ENCODE peak calls at places on chromosomes 6 and 20, in seven cellular contexts. One of them, this sample, is unnamed. For H3K4me1, the result is how much of the 10 kb centered on the place peaks cover.

GRCh38 chr6:141264101-141264500 is 868.6 kb upstream of the GJE1 start:
- DNase-seq in pancreas: no peak
- DNase-seq in right lobe of liver: no peak
- DNase-seq in ascending aorta: no peak
- DNase-seq in heart right ventricle: no peak
- DNase-seq in H1: no peak
- DNase-seq in neuronal stem cell: no peak
- DNase-seq in this sample: no peak

GRCh38 chr6:3849681-3850450 is 693 bp downstream of the FAM50B start:
- DNase-seq in ascending aorta: no peak
- DNase-seq in neuronal stem cell: no peak
- DNase-seq in H1: peak
- DNase-seq in pancreas: peak
- DNase-seq in heart right ventricle: no peak
- DNase-seq in right lobe of liver: peak
- DNase-seq in this sample: peak

GRCh38 chr6:41226752-41227151 is 1.4 kb upstream of the TREML4 start:
- DNase-seq in neuronal stem cell: no peak
- DNase-seq in pancreas: no peak
- DNase-seq in heart right ventricle: no peak
- DNase-seq in right lobe of liver: no peak
- DNase-seq in ascending aorta: no peak
- DNase-seq in H1: no peak
- DNase-seq in this sample: no peak

GRCh38 chr6:25637946-25638345 is 14.1 kb upstream of the SCGN start:
- DNase-seq in neuronal stem cell: no peak
- DNase-seq in right lobe of liver: no peak
- DNase-seq in H1: peak
- DNase-seq in heart right ventricle: no peak
- DNase-seq in pancreas: peak
- DNase-seq in ascending aorta: no peak
- DNase-seq in this sample: no peak

GRCh38 chr6:157717266-157717870 is 105.7 kb upstream of the SNX9 start:
- DNase-seq in H1: no peak
- DNase-seq in neuronal stem cell: no peak
- DNase-seq in right lobe of liver: no peak
- DNase-seq in ascending aorta: no peak
- DNase-seq in heart right ventricle: no peak
- DNase-seq in pancreas: no peak
- DNase-seq in this sample: no peak

GRCh38 chr6:169791721-169792131 is 40.3 kb downstream of the ERMARD start:
- DNase-seq in right lobe of liver: no peak
- DNase-seq in pancreas: no peak
- DNase-seq in ascending aorta: no peak
- DNase-seq in H1: peak
- DNase-seq in heart right ventricle: no peak
- DNase-seq in neuronal stem cell: no peak
- DNase-seq in this sample: no peak

GRCh38 chr20:47144463-47144862 is 212.0 kb downstream of the ZMYND8 start:
- DNase-seq in heart right ventricle: no peak
- DNase-seq in right lobe of liver: no peak
- DNase-seq in ascending aorta: no peak
- DNase-seq in pancreas: no peak
- DNase-seq in H1: no peak
- DNase-seq in neuronal stem cell: no peak
- DNase-seq in this sample: no peak

GRCh38 chr6:101761124-101761601 is 367.7 kb downstream of the GRIK2 start:
- DNase-seq in pancreas: no peak
- DNase-seq in right lobe of liver: no peak
- DNase-seq in heart right ventricle: no peak
- DNase-seq in H1: no peak
- DNase-seq in neuronal stem cell: no peak
- DNase-seq in ascending aorta: no peak
- DNase-seq in this sample: no peak

GRCh38 chr6:91761621-91762020 is 1174.7 kb upstream of the MAP3K7 start:
- DNase-seq in H1: no peak
- DNase-seq in neuronal stem cell: no peak
- DNase-seq in heart right ventricle: no peak
- DNase-seq in pancreas: no peak
- DNase-seq in ascending aorta: no peak
- DNase-seq in right lobe of liver: no peak
- DNase-seq in this sample: no peak

DNA sequence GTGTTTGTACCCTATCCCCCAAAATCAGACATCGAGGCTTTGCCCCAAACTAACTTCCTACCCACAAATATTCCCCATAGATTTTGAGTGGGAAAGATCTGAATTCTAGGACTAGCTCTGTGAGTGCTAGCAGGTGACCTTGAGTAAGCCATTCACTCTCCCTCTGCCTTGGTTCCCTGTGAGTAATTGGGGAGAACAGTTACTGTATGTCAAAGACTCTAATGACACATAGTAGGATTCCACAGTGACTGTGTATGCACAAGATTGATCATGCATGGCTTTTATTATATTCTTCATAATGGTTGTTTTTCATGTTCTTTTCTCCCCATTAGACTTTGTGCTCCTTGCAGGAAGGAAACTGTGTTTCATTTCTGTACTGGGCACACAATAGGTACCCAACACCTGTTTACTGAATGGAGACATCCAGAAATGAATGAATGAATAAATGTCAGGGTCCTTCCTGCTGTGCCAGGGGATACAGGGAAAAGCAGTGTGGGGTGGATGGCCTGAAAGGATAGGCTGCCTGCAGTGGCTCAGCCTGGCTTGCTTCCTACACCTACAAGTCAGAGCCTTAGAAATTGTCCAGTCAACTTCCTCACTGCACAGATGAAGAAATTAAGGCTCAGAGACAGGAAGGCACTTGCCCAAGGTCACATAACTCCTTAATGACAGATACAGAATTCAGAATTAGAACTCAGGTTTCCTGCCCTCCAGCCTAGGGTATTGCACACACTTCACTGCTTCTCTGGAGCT is 906 bp upstream of the TMEM151B start:
- DNase-seq in neuronal stem cell: no peak
- DNase-seq in heart right ventricle: no peak
- DNase-seq in right lobe of liver: no peak
- DNase-seq in H1: no peak
- DNase-seq in pancreas: no peak
- DNase-seq in ascending aorta: no peak
- DNase-seq in this sample: no peak
- H3K4me1 ChIP-seq in neuronal stem cell: under half
- H3K4me1 ChIP-seq in heart right ventricle: under half
- H3K4me1 ChIP-seq in right lobe of liver: under half
- H3K4me1 ChIP-seq in H1: under half
- H3K4me1 ChIP-seq in pancreas: under half
- H3K4me1 ChIP-seq in ascending aorta: under half
- H3K4me1 ChIP-seq in this sample: under half

GRCh38 chr20:17664025-17664638 is 17.9 kb downstream of the RRBP1 start:
- DNase-seq in pancreas: peak
- DNase-seq in heart right ventricle: no peak
- DNase-seq in neuronal stem cell: no peak
- DNase-seq in H1: no peak
- DNase-seq in ascending aorta: no peak
- DNase-seq in right lobe of liver: no peak
- DNase-seq in this sample: no peak
- H3K4me1 ChIP-seq in pancreas: half or more
- H3K4me1 ChIP-seq in heart right ventricle: under half
- H3K4me1 ChIP-seq in neuronal stem cell: under half
- H3K4me1 ChIP-seq in H1: under half
- H3K4me1 ChIP-seq in ascending aorta: under half
- H3K4me1 ChIP-seq in right lobe of liver: under half
- H3K4me1 ChIP-seq in this sample: under half

GRCh38 chr20:45780159-45780558 is 11.5 kb downstream of the WFDC3 start:
- DNase-seq in heart right ventricle: no peak
- DNase-seq in right lobe of liver: no peak
- DNase-seq in pancreas: no peak
- DNase-seq in ascending aorta: no peak
- DNase-seq in neuronal stem cell: no peak
- DNase-seq in H1: no peak
- DNase-seq in this sample: no peak
- H3K4me1 ChIP-seq in heart right ventricle: under half
- H3K4me1 ChIP-seq in right lobe of liver: under half
- H3K4me1 ChIP-seq in pancreas: under half
- H3K4me1 ChIP-seq in ascending aorta: under half
- H3K4me1 ChIP-seq in neuronal stem cell: under half
- H3K4me1 ChIP-seq in H1: under half
- H3K4me1 ChIP-seq in this sample: under half

GRCh38 chr20:33640287-33640686 is 21.8 kb upstream of the C20orf144 start:
- DNase-seq in H1: no peak
- DNase-seq in heart right ventricle: no peak
- DNase-seq in ascending aorta: no peak
- DNase-seq in right lobe of liver: no peak
- DNase-seq in pancreas: no peak
- DNase-seq in neuronal stem cell: no peak
- DNase-seq in this sample: no peak
- H3K4me1 ChIP-seq in H1: under half
- H3K4me1 ChIP-seq in heart right ventricle: under half
- H3K4me1 ChIP-seq in ascending aorta: under half
- H3K4me1 ChIP-seq in right lobe of liver: under half
- H3K4me1 ChIP-seq in pancreas: under half
- H3K4me1 ChIP-seq in neuronal stem cell: under half
- H3K4me1 ChIP-seq in this sample: under half

DNA sequence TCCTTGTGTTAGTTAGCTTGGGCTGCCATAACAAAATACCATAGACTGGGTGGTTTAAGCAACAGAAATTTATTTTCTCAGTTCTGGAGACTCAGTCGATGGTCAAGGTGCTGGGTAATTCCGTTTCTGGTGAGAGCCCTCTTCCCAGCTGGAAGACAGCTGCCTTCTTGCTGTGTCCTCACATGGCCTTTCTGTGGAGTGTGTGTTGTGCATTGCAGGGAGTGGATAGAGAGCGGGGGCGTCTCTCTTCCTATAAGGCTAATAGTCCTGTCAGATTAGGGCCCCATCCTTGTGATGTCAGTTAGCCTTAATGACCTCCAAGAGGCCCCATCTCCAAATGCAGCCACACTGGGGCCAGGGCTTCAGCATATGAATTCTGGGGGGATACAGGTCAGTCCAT is 19.2 kb downstream of the CHMP4B start:
- DNase-seq in heart right ventricle: no peak
- DNase-seq in pancreas: no peak
- DNase-seq in neuronal stem cell: no peak
- DNase-seq in right lobe of liver: no peak
- DNase-seq in H1: no peak
- DNase-seq in ascending aorta: no peak
- DNase-seq in this sample: no peak
- H3K4me1 ChIP-seq in heart right ventricle: half or more
- H3K4me1 ChIP-seq in pancreas: half or more
- H3K4me1 ChIP-seq in neuronal stem cell: under half
- H3K4me1 ChIP-seq in right lobe of liver: under half
- H3K4me1 ChIP-seq in H1: under half
- H3K4me1 ChIP-seq in ascending aorta: under half
- H3K4me1 ChIP-seq in this sample: under half

GRCh38 chr20:51750770-51751388 is 17.3 kb downstream of the ATP9A start:
- DNase-seq in pancreas: no peak
- DNase-seq in H1: no peak
- DNase-seq in neuronal stem cell: no peak
- DNase-seq in ascending aorta: no peak
- DNase-seq in right lobe of liver: no peak
- DNase-seq in heart right ventricle: no peak
- DNase-seq in this sample: no peak

GRCh38 chr20:51749674-51750036 is 18.5 kb downstream of the ATP9A start:
- DNase-seq in heart right ventricle: no peak
- DNase-seq in neuronal stem cell: no peak
- DNase-seq in pancreas: no peak
- DNase-seq in H1: no peak
- DNase-seq in right lobe of liver: no peak
- DNase-seq in ascending aorta: no peak
- DNase-seq in this sample: no peak

GRCh38 chr20:51756653-51757052 is 11.5 kb downstream of the ATP9A start:
- DNase-seq in neuronal stem cell: no peak
- DNase-seq in pancreas: no peak
- DNase-seq in ascending aorta: no peak
- DNase-seq in H1: no peak
- DNase-seq in heart right ventricle: no peak
- DNase-seq in right lobe of liver: no peak
- DNase-seq in this sample: no peak

GRCh38 chr20:51750037-51750769 is 18.0 kb downstream of the ATP9A start:
- DNase-seq in pancreas: peak
- DNase-seq in ascending aorta: peak
- DNase-seq in neuronal stem cell: no peak
- DNase-seq in H1: no peak
- DNase-seq in heart right ventricle: peak
- DNase-seq in right lobe of liver: peak
- DNase-seq in this sample: peak

GRCh38 chr20:51752343-51752951 is 15.7 kb downstream of the ATP9A start:
- DNase-seq in pancreas: no peak
- DNase-seq in H1: no peak
- DNase-seq in neuronal stem cell: no peak
- DNase-seq in right lobe of liver: no peak
- DNase-seq in heart right ventricle: no peak
- DNase-seq in ascending aorta: no peak
- DNase-seq in this sample: no peak
- H3K4me1 ChIP-seq in pancreas: under half
- H3K4me1 ChIP-seq in H1: under half
- H3K4me1 ChIP-seq in neuronal stem cell: under half
- H3K4me1 ChIP-seq in right lobe of liver: under half
- H3K4me1 ChIP-seq in heart right ventricle: under half
- H3K4me1 ChIP-seq in ascending aorta: under half
- H3K4me1 ChIP-seq in this sample: under half

GRCh38 chr6:107101211-107101610 is 14.1 kb downstream of the BEND3 start:
- DNase-seq in neuronal stem cell: no peak
- DNase-seq in right lobe of liver: no peak
- DNase-seq in pancreas: no peak
- DNase-seq in ascending aorta: no peak
- DNase-seq in H1: no peak
- DNase-seq in heart right ventricle: no peak
- DNase-seq in this sample: no peak
- H3K4me1 ChIP-seq in neuronal stem cell: under half
- H3K4me1 ChIP-seq in right lobe of liver: under half
- H3K4me1 ChIP-seq in pancreas: under half
- H3K4me1 ChIP-seq in ascending aorta: under half
- H3K4me1 ChIP-seq in H1: under half
- H3K4me1 ChIP-seq in heart right ventricle: under half
- H3K4me1 ChIP-seq in this sample: under half

DNA sequence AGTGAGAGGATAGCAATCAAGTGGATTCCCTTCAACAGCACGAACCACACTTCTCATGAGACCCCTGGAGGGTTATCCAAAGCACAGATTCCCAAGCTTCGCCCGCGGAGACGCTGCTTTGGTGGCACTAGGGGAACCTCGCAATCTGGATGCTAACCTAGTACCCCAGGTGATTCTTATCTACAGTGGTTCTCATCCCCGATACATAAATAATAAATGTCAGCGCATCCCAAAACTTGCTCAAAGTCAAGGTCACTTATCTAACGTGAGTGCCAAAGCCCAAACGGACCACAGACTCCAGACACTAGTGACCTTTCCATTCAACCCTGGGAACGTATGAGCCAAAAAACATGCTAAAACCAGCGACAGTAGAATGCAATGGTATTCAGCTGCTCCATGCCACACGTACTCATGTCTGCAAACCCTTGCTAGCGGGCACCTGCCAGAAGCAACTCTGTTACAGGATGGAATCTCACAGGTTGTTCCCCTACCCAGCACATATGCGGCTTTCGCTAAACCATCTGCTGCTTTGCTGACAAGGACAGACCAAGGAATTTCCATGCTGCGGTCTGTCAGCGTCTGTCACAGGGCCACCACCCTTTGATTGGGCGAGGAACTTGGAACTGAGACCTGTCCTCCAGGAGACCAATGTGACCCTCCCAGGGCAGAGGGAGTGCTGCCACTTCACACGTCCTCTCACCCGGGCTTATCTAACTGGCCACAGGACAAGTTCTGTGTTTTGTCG is 16.8 kb downstream of the MYLK4 start:
- DNase-seq in neuronal stem cell: no peak
- DNase-seq in right lobe of liver: no peak
- DNase-seq in heart right ventricle: peak
- DNase-seq in H1: no peak
- DNase-seq in ascending aorta: no peak
- DNase-seq in pancreas: no peak
- DNase-seq in this sample: no peak
- H3K4me1 ChIP-seq in neuronal stem cell: under half
- H3K4me1 ChIP-seq in right lobe of liver: under half
- H3K4me1 ChIP-seq in heart right ventricle: under half
- H3K4me1 ChIP-seq in H1: under half
- H3K4me1 ChIP-seq in ascending aorta: under half
- H3K4me1 ChIP-seq in pancreas: under half
- H3K4me1 ChIP-seq in this sample: under half

This sample was measured in uterus.